ENCODE peak calls at places on chromosomes 13 and 19, in nine cellular contexts. S, J, T, E, W, B, G, H and P are unnamed samples.

GRCh38 chr19:29365836-29366417 is 153.0 kb upstream of the UQCRFS1 start:
- DNase-seq in H (no peak), E (no peak), G (no peak), S (no peak), T (no peak), W (no peak), B (no peak), J (no peak), P (no peak)

GRCh38 chr19:51830263-51830662 is 35.3 kb downstream of the FPR3 start:
- DNase-seq in W (no peak), G (peak), S (peak), E (no peak), T (no peak), J (no peak), H (no peak), B (no peak), P (no peak)

GRCh38 chr13:75481176-75482069 is 546 bp downstream of the TBC1D4 start:
- DNase-seq in S (no peak), W (no peak), T (peak), J (no peak), E (peak), G (no peak), H (peak), B (peak), P (peak)

GRCh38 chr13:49635599-49636433 is 7.5 kb downstream of the ARL11 start:
- DNase-seq in B (peak), W (no peak), H (no peak), G (peak), T (no peak), S (peak), J (no peak), E (no peak), P (peak)

GRCh38 chr19:38201731-38202130 is 22.3 kb downstream of the DPF1 start:
- DNase-seq in T (no peak), B (no peak), E (no peak), W (no peak), H (no peak), S (no peak), J (no peak), G (no peak), P (no peak)

GRCh38 chr13:34224877-34225276 is 406.9 kb downstream of the RFC3 start:
- DNase-seq in E (no peak), G (no peak), J (no peak), T (no peak), B (no peak), W (no peak), S (no peak), H (no peak), P (no peak)

GRCh38 chr13:108859202-108860012 is 230.0 kb downstream of the MYO16 start:
- DNase-seq in E (no peak), S (peak), J (no peak), H (no peak), G (peak), B (no peak), T (no peak), W (peak), P (no peak)

GRCh38 chr13:113548778-113549621 is 35.6 kb upstream of the TFDP1 start:
- DNase-seq in G (no peak), B (no peak), W (no peak), H (no peak), S (no peak), J (no peak), T (no peak), E (no peak), P (no peak)

GRCh38 chr13:59680429-59681024 is 483.2 kb downstream of the DIAPH3 start:
- DNase-seq in E (no peak), J (no peak), G (peak), B (no peak), W (no peak), T (no peak), S (peak), H (peak), P (no peak)

GRCh38 chr19:40219721-40220276 is 1.6 kb upstream of the TTC9B start:
- DNase-seq in E (no peak), T (no peak), S (peak), H (peak), J (no peak), W (no peak), G (peak), B (no peak), P (peak)

GRCh38 chr19:18519962-18520847 is 1.7 kb downstream of the ELL start:
- DNase-seq in S (peak), T (peak), H (peak), E (peak), J (peak), G (peak), B (peak), W (no peak), P (peak)

DNA sequence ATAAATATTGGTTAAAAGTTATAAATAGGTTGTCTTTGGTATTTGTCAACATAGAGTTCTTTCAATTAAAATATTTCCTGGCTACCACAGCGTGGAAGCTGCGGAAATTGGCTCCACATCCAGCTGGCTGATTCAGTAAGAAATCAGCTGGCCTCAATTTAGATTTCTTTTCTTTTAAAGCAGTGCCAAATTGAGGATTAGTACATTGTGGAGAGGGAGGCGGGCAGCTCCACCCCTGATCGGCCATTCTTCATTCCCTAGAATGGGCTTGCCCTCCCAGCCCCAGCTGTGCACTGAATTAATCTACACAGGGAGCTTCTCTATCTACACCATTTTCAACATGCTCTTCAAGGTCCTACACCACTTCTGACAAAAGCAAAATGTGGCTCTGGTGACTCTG is 624.8 kb downstream of the DACH1 start:
- DNase-seq in E (no peak), G (no peak), T (no peak), W (no peak), H (no peak), J (no peak), S (peak), B (no peak), P (no peak)
- TF ChIP-seq CTCF in E (no peak), G (no peak), T (no peak), W (no peak), H (no peak), J (no peak), S (no peak), B (no peak), P (no peak)

GRCh38 chr19:30434797-30435594 is 62.8 kb downstream of the ZNF536 start:
- DNase-seq in B (no peak), G (no peak), T (no peak), E (no peak), J (no peak), H (no peak), W (no peak), S (no peak), P (no peak)
- TF ChIP-seq CTCF in B (no peak), G (no peak), T (no peak), E (no peak), J (no peak), H (no peak), W (no peak), S (no peak), P (no peak)

GRCh38 chr19:43124360-43124759 is 41.9 kb upstream of the PSG2 start:
- DNase-seq in H (no peak), J (no peak), B (no peak), G (no peak), T (no peak), E (no peak), W (no peak), S (no peak), P (no peak)
- TF ChIP-seq CTCF in H (no peak), J (no peak), B (no peak), G (peak), T (no peak), E (no peak), W (no peak), S (peak), P (no peak)

DNA sequence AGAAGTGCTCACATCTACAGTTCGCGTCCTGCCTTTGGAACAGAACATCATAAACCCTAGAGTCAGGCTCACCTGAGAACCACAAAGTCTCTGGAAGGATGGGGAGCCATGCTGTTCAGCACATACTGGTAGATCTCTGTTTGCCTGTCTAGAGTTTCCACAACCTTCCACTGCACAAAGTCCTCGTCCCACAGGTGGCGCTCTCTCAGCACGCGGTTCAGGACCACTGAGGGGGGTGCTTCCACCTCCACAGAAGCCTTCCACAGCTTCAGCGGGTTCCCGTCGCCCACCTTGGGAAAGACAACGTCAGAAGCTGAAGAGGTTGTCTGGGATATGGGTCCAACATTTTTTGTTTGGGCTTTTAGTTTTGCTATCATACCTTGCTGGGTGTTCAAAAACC is 93.6 kb downstream of the KL start:
- DNase-seq in W (no peak), G (peak), S (no peak), T (no peak), H (no peak), E (peak), J (no peak), B (no peak), P (peak)
- TF ChIP-seq CTCF in W (peak), G (peak), S (peak), T (no peak), H (no peak), E (no peak), J (no peak), B (no peak), P (no peak)

DNA sequence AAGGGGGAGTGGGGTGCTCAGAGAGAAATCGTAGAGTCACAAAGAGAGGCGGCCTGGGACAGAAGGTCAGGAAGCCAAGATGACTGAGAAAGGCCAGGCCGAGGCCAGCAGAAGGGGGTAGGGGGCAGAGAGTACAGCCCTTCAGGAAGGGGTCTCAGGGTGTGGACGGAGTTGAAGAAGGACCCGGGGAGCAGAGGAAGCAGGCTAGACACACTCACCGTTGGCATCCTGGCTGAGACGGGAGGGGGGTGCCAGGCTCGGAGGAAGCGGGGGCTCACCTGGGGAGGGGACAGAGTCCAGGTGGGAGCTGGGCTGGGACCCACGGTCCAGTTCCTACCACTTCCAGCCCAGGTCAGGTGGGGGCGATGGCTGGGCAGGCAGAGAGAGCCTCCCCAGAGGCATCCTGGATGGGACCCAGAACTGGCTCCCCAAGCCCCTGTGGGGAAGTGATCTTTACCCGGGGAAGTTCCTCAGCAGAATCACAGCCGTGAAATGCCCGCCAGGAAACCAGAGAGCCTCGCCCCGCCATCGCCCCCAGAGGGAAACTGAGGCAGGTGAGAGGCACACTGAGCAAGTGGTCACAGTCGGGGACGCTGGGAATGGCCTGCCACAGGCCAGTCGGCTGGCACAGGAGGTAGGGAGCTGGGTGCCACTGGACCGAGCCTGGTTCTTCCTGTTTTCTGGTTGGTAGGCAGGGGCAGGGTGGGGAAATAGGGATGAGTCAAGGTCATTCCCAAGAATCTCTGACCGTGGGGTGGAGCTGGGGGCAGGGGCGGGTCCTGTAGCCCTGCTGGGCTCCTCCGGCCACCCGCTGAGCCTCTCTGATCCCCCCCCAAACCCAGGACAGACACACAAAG is 1.3 kb downstream of the MATK start:
- DNase-seq in E (no peak), S (no peak), H (peak), B (no peak), G (peak), J (no peak), T (no peak), W (no peak), P (no peak)
- TF ChIP-seq CTCF in E (no peak), S (no peak), H (no peak), B (no peak), G (no peak), J (no peak), T (no peak), W (no peak), P (no peak)